ENCODE peak calls at places on chromosomes 1 and 21, in five cellular contexts. X, G, B, D and Z are unnamed samples.

GRCh38 chr1:107019166-107019565 is 37.3 kb upstream of the PRMT6 start:
- DNase-seq in X (no peak), G (no peak), B (no peak), D (no peak), Z (no peak)

GRCh38 chr1:152044386-152044785 is 7.6 kb upstream of the S100A11 start:
- DNase-seq in X (no peak), G (no peak), B (no peak), D (no peak), Z (no peak)

GRCh38 chr21:15051652-15052554 is 12.9 kb downstream of the NRIP1 start:
- DNase-seq in X (no peak), G (peak), B (no peak), D (no peak), Z (no peak)

GRCh38 chr1:19139711-19140110 is 70.4 kb downstream of the UBR4 start:
- DNase-seq in X (no peak), G (no peak), B (no peak), D (no peak), Z (no peak)

GRCh38 chr1:3500265-3500835 is 45.9 kb downstream of the ARHGEF16 start:
- DNase-seq in X (no peak), G (no peak), B (no peak), D (no peak), Z (no peak)

GRCh38 chr1:151371744-151372410 is 628 bp downstream of the SELENBP1 start:
- DNase-seq in X (peak), G (peak), B (no peak), D (peak), Z (peak)

GRCh38 chr1:200376521-200376920 is 33.3 kb downstream of the ZNF281 start:
- DNase-seq in X (no peak), G (peak), B (no peak), D (no peak), Z (no peak)

GRCh38 chr1:210321552-210321951 is 7.2 kb upstream of the HHAT start:
- DNase-seq in X (no peak), G (no peak), B (no peak), D (no peak), Z (peak)

GRCh38 chr21:45030637-45031218 is 43.7 kb upstream of the ADARB1 start:
- DNase-seq in X (no peak), G (no peak), B (no peak), D (no peak), Z (no peak)

GRCh38 chr1:155254714-155255242 is 505 bp downstream of the ENTREP3 start:
- DNase-seq in X (no peak), G (no peak), B (no peak), D (peak), Z (no peak)

GRCh38 chr21:17466166-17466565 is 46.7 kb upstream of the CXADR start:
- DNase-seq in X (peak), G (peak), B (no peak), D (no peak), Z (peak)

DNA sequence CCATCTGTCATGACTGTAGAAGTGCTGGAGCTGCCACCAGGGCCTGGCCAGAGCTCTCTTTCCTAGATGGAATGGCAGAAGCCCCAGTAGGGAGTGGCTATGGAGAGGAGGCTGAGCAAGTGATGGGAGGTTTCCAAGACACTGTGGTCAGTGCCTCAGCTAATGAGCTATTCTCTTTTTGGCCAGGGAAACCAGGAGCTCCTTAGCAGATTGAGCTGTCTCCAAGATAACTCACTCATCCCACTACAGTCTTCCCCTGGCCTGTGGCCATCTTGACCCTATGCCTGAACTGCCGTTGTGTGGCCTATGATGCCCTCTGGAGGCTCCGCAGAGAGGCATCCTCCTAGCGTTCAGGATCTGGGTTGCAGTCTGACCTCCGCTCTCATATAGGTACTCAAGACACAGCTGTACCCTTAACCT is 60.5 kb downstream of the ERI3 start:
- DNase-seq in X (no peak), G (peak), B (peak), D (peak), Z (peak)
- TF ChIP-seq CTCF in X (peak), G (peak), B (peak), D (peak), Z (no peak)

DNA sequence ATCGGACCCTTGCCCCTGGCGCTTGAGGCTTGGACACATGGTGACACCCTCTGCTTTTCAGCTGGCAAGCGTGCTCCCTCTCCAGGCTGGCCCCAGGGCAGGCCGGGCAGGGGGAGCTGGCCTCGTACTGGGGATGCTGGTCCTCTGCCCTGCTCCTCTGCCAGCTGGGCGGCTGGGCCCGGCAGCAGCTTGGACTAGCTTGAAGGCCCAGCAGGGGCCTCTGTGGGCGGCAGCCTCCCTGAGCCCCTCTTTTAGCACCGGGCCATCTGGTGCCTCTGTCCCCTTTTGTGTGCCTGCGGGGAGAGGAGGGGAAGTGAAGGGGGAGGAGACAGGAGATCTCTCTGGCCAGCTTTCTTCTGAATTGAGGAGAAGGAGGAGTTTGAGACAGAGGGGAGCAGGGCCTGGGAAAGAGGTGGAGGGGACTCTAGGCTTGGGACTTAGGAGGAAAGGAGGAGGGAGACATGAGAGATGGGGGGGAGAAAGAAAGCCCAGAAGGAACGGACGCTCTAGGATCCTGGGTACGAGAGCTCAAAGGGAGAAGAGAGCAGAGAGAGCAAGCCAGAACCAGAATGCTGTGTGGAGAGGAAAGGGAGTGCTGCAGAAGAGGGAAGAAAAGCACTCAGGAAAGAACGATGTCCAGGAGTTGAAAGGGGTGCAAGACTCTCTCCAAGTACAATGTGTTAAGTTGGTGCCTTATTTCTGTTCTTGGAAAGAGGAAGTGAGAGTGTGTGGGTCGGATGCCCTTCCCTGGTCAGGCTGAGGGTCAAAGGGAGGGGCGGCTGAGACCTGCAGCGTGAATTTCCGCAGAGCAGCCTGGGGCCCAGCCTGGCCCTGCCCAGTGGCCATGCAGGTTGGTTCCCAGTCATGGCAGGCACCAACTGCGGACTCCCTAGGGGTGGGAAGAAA is 40.3 kb downstream of the IER5 start:
- DNase-seq in X (peak), G (no peak), B (peak), D (no peak), Z (no peak)
- H3K4me3 ChIP-seq in X (no peak), G (no peak), B (no peak), D (no peak), Z (no peak)

DNA sequence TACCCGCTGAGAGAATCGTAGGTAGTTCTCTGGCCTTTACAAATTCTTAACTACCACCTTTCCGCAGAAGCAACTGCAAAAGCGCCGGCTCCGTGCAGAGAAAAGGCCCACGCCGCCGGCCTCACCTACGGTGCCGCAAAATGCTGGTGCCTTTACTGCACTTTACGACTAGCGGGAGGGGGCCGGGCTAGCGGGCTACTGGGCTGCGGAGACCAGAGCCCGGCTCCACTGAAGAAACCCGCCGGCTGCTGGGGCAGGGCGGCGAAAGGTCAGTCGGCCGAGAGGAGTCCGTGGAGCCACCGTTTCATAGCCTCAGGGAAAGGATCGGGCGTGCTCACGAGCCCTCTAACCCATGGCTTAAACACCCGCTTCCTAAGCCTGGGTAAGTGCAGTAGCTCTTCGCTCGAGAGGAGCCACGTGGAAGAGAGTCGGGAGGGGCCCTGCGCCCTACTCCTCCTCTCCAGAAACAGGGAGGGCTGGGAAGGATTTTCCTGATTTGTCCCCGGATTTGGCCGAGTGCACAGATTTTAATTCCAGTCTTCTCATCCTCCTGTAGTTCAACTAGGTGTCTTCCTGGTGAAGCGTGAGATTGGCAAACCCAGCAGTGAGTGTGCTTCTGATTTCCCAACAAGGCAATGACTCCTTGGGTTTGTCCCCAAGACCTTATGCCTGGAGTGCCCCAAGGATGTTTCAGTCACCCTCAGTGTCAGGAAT is at the start of gene DPH5:
- DNase-seq in X (peak), G (peak), B (peak), D (peak), Z (peak)
- TF ChIP-seq POLR2A in X (no peak), G (peak), B (no peak), D (peak), Z (no peak)

GRCh38 chr1:201896951-201897391 is 8.3 kb downstream of the SHISA4 start:
- DNase-seq in X (no peak), G (peak), B (no peak), D (peak), Z (no peak)
- TF ChIP-seq CTCF in X (no peak), G (peak), B (no peak), D (peak), Z (no peak)

GRCh38 chr1:225780134-225780533 is 2.5 kb downstream of the SRP9 start:
- DNase-seq in X (no peak), G (no peak), B (no peak), D (no peak), Z (no peak)
- H3K4me3 ChIP-seq in X (no peak), G (peak), B (no peak), D (peak), Z (no peak)

GRCh38 chr1:44907909-44908308 is 64.9 kb upstream of the PTCH2 start:
- DNase-seq in X (no peak), G (no peak), B (no peak), D (no peak), Z (no peak)
- TF ChIP-seq POLR2A in X (no peak), G (no peak), B (no peak), D (no peak), Z (no peak)

GRCh38 chr1:229402993-229403392 is 30.9 kb downstream of the ACTA1 start:
- DNase-seq in X (no peak), G (no peak), B (no peak), D (no peak), Z (no peak)
- TF ChIP-seq CTCF in X (no peak), G (no peak), B (no peak), D (no peak), Z (no peak)